ENCODE peak calls at places on chromosomes 5 and 9, in nine cellular contexts. I, U, Q, W, M, T, V, Y and C are unnamed samples.

GRCh38 chr9:132220069-132220468 is 58.2 kb downstream of the NTNG2 start:
- DNase-seq in Y (no peak), V (no peak), Q (no peak), M (no peak), U (no peak), W (no peak), T (no peak), I (no peak), C (no peak)

GRCh38 chr5:42894057-42894456 is 82.4 kb upstream of the SELENOP start:
- DNase-seq in T (no peak), I (no peak), M (no peak), V (peak), W (peak), Y (no peak), U (no peak), Q (no peak), C (no peak)

GRCh38 chr5:179607449-179607931 is 16.0 kb downstream of the HNRNPH1 start:
- DNase-seq in V (no peak), M (no peak), U (no peak), T (no peak), W (no peak), I (no peak), Q (no peak), Y (no peak), C (no peak)

GRCh38 chr5:111805071-111805470 is 48.1 kb upstream of the NREP start:
- DNase-seq in T (no peak), W (no peak), U (no peak), Q (no peak), I (no peak), M (no peak), V (no peak), Y (no peak), C (no peak)

GRCh38 chr5:39760385-39761198 is 335.8 kb upstream of the DAB2 start:
- DNase-seq in T (no peak), Y (peak), Q (no peak), I (no peak), W (no peak), V (peak), U (no peak), M (no peak), C (peak)

GRCh38 chr5:180139731-180140626 is 68.4 kb upstream of the RNF130 start:
- DNase-seq in W (no peak), Q (no peak), T (no peak), I (no peak), Y (no peak), M (no peak), V (no peak), U (no peak), C (no peak)

GRCh38 chr9:21559402-21560280 is 77.5 kb upstream of the IFNE start:
- DNase-seq in I (peak), W (peak), M (peak), Y (no peak), T (peak), Q (peak), U (peak), V (peak), C (peak)

GRCh38 chr9:105194234-105194633 is 50.2 kb upstream of the SLC44A1 start:
- DNase-seq in T (no peak), M (no peak), V (no peak), W (no peak), Y (no peak), I (no peak), U (no peak), Q (no peak), C (no peak)

GRCh38 chr9:16445141-16445920 is 425.1 kb downstream of the BNC2 start:
- DNase-seq in Y (peak), T (no peak), W (no peak), Q (no peak), V (peak), M (no peak), U (no peak), I (no peak), C (no peak)

GRCh38 chr5:19369561-19369960 is 618.4 kb downstream of the CDH18 start:
- DNase-seq in I (no peak), T (no peak), Q (no peak), Y (no peak), U (no peak), V (no peak), M (no peak), W (no peak), C (no peak)

GRCh38 chr9:69542942-69543704 is 129.0 kb downstream of the APBA1 start:
- DNase-seq in W (peak), V (no peak), M (no peak), U (no peak), T (no peak), Q (no peak), Y (no peak), I (no peak), C (no peak)

GRCh38 chr9:136225366-136225747 is 20.3 kb downstream of the QSOX2 start:
- DNase-seq in T (peak), W (no peak), U (peak), I (no peak), Y (no peak), Q (peak), M (no peak), V (no peak), C (no peak)

GRCh38 chr5:123511290-123511647 is 708 bp upstream of the CSNK1G3 start:
- DNase-seq in Q (peak), V (peak), I (no peak), W (no peak), U (no peak), T (no peak), M (no peak), Y (no peak), C (peak)

GRCh38 chr5:150411245-150411979 is 1.3 kb downstream of the CD74 start:
- DNase-seq in W (no peak), I (no peak), M (peak), V (peak), Q (peak), U (peak), Y (no peak), T (peak), C (no peak)

GRCh38 chr5:159855476-159856157 is 60.7 kb upstream of the ADRA1B start:
- DNase-seq in U (no peak), M (no peak), V (peak), W (no peak), I (no peak), Q (no peak), Y (no peak), T (no peak), C (no peak)

GRCh38 chr5:94618493-94619328 is at the start of the genes KIAA0825 and SLF1:
- DNase-seq in V (peak), I (peak), T (peak), W (peak), Y (peak), Q (peak), M (peak), U (peak), C (peak)

GRCh38 chr5:137751869-137752491 is 2.2 kb downstream of the HNRNPA0 start:
- DNase-seq in W (no peak), M (peak), Q (peak), Y (no peak), V (peak), T (no peak), U (no peak), I (no peak), C (no peak)

GRCh38 chr5:95414441-95414840 is 23.3 kb downstream of the FAM81B start:
- DNase-seq in M (no peak), V (no peak), U (no peak), Y (no peak), T (no peak), Q (no peak), I (no peak), W (no peak), C (no peak)

GRCh38 chr9:107214915-107215314 is 68.2 kb upstream of the RAD23B start:
- DNase-seq in I (no peak), M (no peak), V (peak), T (no peak), Y (no peak), U (no peak), Q (no peak), W (no peak), C (no peak)

GRCh38 chr5:15254607-15255006 is 245.4 kb upstream of the FBXL7 start:
- DNase-seq in T (no peak), V (no peak), W (no peak), Q (no peak), I (no peak), U (no peak), Y (no peak), M (no peak), C (no peak)

GRCh38 chr5:123094919-123095693 is 6.1 kb downstream of the PRDM6 start:
- DNase-seq in T (no peak), Q (no peak), M (no peak), W (peak), Y (no peak), U (no peak), V (no peak), I (no peak), C (no peak)

GRCh38 chr5:139660916-139661814 is 13.0 kb downstream of the CXXC5 start:
- DNase-seq in V (peak), M (no peak), T (no peak), U (no peak), Y (peak), I (peak), Q (peak), W (no peak), C (peak)